ENCODE peak calls at places on chromosomes 7 and 10, in eight cellular contexts. L is cardiac fibroblast, Z is fibroblast of lung, P is ascending aorta, S is coronary artery, M is neural progenitor cell, V is astrocyte of the cerebellum, A is cardiac muscle cell. Y is an unnamed sample.

GRCh38 chr10:70537398-70538194 is 59.0 kb downstream of the PALD1 start:
- DNase-seq in L (no peak), Z (no peak), P (no peak), S (no peak), M (peak), V (no peak), A (no peak), Y (peak)

GRCh38 chr7:151877911-151878835 is 1.3 kb upstream of the PRKAG2 start:
- DNase-seq in L (no peak), Z (no peak), P (no peak), S (no peak), M (peak), V (no peak), A (no peak), Y (no peak)

GRCh38 chr7:23074443-23075244 is 30.9 kb upstream of the KLHL7 start:
- DNase-seq in L (no peak), Z (peak), P (no peak), S (no peak), M (no peak), V (no peak), A (peak), Y (no peak)

GRCh38 chr7:81611040-81611439 is 158.8 kb downstream of the HGF start:
- DNase-seq in L (no peak), Z (no peak), P (no peak), S (no peak), M (no peak), V (no peak), A (no peak), Y (no peak)

GRCh38 chr7:43584200-43584586 is 1.3 kb downstream of the STK17A start:
- DNase-seq in L (peak), Z (peak), P (no peak), S (no peak), M (peak), V (no peak), A (peak), Y (peak)

GRCh38 chr10:70132098-70133029 is at the start of gene AIFM2:
- DNase-seq in L (peak), Z (peak), P (no peak), S (peak), M (peak), V (no peak), A (peak), Y (peak)

GRCh38 chr10:102834143-102834542 is 3.1 kb downstream of the CYP17A1 start:
- DNase-seq in L (no peak), Z (no peak), P (no peak), S (no peak), M (no peak), V (no peak), A (no peak), Y (no peak)

GRCh38 chr10:125014086-125014830 is 72.3 kb downstream of the ZRANB1 start:
- DNase-seq in L (no peak), Z (no peak), P (no peak), S (no peak), M (no peak), V (no peak), A (no peak), Y (no peak)

GRCh38 chr10:108556176-108556575 is 1367.1 kb downstream of the XPNPEP1 start:
- DNase-seq in L (peak), Z (peak), P (no peak), S (no peak), M (no peak), V (no peak), A (peak), Y (no peak)

GRCh38 chr10:96044686-96045085 is 1.3 kb downstream of the CCNJ start:
- DNase-seq in L (peak), Z (peak), P (no peak), S (no peak), M (peak), V (no peak), A (peak), Y (no peak)

GRCh38 chr10:69636626-69637550 is 6.8 kb downstream of the FAM241B start:
- DNase-seq in L (peak), Z (no peak), P (no peak), S (peak), M (peak), V (no peak), A (peak), Y (peak)

GRCh38 chr7:121516791-121517305 is 120.7 kb upstream of the FAM3C start:
- DNase-seq in L (no peak), Z (no peak), P (no peak), S (no peak), M (no peak), V (no peak), A (peak), Y (no peak)

GRCh38 chr7:46628389-46628788 is 707.3 kb upstream of the IGFBP3 start:
- DNase-seq in L (no peak), Z (no peak), P (no peak), S (no peak), M (no peak), V (no peak), A (no peak), Y (no peak)

GRCh38 chr10:3268025-3268424 is 95.4 kb upstream of the PITRM1 start:
- DNase-seq in L (no peak), Z (no peak), P (no peak), S (no peak), M (no peak), V (no peak), A (no peak), Y (no peak)

GRCh38 chr10:119896937-119897336 is 4.4 kb downstream of the SEC23IP start:
- DNase-seq in L (peak), Z (no peak), P (no peak), S (no peak), M (no peak), V (no peak), A (peak), Y (no peak)

GRCh38 chr10:124349231-124349992 is 69.3 kb downstream of the OAT start:
- DNase-seq in L (no peak), Z (no peak), P (no peak), S (peak), M (no peak), V (no peak), A (no peak), Y (peak)

DNA sequence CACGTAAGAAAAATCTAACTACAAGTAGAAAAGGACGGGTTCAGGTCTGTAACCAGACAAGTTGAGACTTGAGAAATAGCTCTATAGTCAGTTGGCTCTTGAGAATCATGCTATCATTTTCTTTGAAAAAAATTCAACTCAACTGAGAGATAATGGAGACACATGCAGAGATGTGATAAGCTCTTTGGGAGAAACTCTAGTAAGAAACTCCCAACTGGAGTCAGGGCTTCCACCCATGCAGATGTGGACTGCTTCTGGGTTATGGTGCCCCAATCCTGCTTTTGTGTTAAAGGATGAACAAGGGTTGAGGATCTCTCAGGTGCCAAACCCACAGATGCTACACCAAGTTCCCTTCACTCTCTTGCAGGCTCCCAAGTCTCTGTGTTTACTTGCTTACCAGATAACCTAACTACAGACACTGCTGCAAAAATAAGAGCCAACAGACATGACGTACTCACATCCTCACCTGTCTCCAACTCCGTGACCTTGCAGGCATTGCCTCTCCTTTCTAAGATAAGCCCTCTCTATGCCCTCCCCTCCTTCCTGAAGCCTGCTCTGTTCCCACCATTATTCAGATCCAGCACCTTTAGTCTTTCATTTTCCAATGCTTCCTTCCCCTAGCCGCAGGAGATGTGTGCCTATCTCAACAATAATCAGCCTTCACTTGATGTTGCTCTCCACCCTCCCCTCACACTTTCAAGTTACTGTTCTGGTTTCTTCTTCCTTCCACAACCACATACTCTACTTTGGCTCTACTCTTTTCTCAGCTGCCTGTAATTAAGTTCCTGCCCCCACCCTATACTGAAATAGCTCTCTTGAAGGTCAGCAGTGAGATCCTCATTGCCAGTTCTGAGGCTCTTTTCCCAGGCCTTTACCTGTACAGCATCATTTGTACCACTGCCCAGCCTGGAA is 130.0 kb downstream of the ICA1 start:
- DNase-seq in L (no peak), Z (no peak), P (no peak), S (no peak), M (no peak), V (no peak), A (no peak), Y (no peak)
- H3K4me3 ChIP-seq in L (no peak), Z (no peak), P (no peak), S (no peak), M (no peak), V (no peak), A (no peak), Y (no peak)

DNA sequence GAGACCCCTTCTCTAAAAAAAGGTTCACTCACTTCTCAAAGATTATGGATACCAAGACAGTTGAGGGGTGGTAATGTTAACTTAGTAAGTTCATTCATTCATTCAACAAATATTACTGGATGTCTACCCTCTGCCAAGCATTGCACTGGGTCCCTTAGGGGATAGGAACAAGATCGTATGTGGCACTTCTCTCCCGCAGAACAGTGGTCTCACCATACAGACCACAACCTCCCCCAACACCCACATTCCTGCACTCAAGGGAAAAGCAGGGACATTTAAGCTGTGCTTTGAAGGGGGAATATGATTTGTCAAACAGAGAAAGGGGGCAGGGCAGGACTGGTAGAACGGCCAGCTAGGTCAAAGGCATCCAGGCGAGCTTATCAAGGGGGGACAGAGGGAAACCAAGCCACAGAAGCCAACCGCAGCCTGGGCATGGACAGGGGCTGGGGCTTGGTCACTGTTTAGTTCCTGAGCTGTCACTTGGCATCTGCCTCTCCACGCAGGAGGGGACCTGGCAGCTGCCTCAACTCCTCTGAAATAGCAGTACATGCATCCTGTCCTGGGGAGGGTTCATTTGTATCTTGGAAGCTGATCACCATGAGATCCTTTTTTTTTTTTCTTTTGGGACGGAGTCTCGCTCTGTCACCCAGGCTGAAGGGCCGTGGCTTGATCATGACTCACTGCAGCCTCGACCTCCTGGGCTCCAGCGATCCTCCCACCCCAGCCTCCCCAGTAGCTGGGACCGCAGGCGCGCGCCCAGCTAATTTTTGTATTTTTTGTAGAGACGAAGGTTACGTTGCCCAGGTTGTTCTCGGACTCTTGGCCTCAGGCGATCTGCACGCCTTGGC is 949 bp upstream of the CLIP2 start:
- DNase-seq in L (no peak), Z (peak), P (no peak), S (no peak), M (no peak), V (no peak), A (peak), Y (no peak)
- H3K4me3 ChIP-seq in L (no peak), Z (peak), P (peak), S (peak), M (peak), V (peak), A (no peak), Y (peak)

GRCh38 chr7:5549096-5549896 is 125.7 kb upstream of the TNRC18 start:
- DNase-seq in L (peak), Z (peak), P (no peak), S (peak), M (no peak), V (no peak), A (peak), Y (no peak)
- H3K4me3 ChIP-seq in L (no peak), Z (no peak), P (no peak), S (no peak), M (no peak), V (no peak), A (no peak), Y (no peak)

GRCh38 chr10:23198940-23199767 is 7.0 kb downstream of the PTF1A start:
- DNase-seq in L (peak), Z (peak), P (no peak), S (no peak), M (peak), V (no peak), A (no peak), Y (no peak)

GRCh38 chr10:23200997-23201652 is 9.0 kb downstream of the PTF1A start:
- DNase-seq in L (no peak), Z (no peak), P (no peak), S (no peak), M (peak), V (no peak), A (no peak), Y (no peak)

GRCh38 chr10:23201837-23202236 is 9.7 kb downstream of the PTF1A start:
- DNase-seq in L (no peak), Z (no peak), P (no peak), S (no peak), M (no peak), V (no peak), A (no peak), Y (no peak)

GRCh38 chr10:23199768-23200511 is 7.8 kb downstream of the PTF1A start:
- DNase-seq in L (no peak), Z (no peak), P (no peak), S (no peak), M (peak), V (no peak), A (no peak), Y (no peak)

GRCh38 chr10:23200586-23200985 is 8.5 kb downstream of the PTF1A start:
- DNase-seq in L (no peak), Z (no peak), P (no peak), S (no peak), M (peak), V (no peak), A (no peak), Y (no peak)
- H3K4me3 ChIP-seq in L (no peak), Z (no peak), P (no peak), S (no peak), M (no peak), V (no peak), A (no peak), Y (no peak)

GRCh38 chr7:74057216-74057925 is 26.2 kb upstream of the LIMK1 start:
- DNase-seq in L (no peak), Z (no peak), P (no peak), S (no peak), M (no peak), V (no peak), A (no peak), Y (no peak)
- H3K4me3 ChIP-seq in L (no peak), Z (no peak), P (no peak), S (no peak), M (no peak), V (no peak), A (no peak), Y (no peak)

GRCh38 chr7:899806-900205 is 23.5 kb downstream of the GET4 start:
- DNase-seq in L (no peak), Z (no peak), P (no peak), S (no peak), M (no peak), V (no peak), A (no peak), Y (no peak)

GRCh38 chr7:900331-901040 is 24.1 kb downstream of the GET4 start:
- DNase-seq in L (no peak), Z (no peak), P (no peak), S (no peak), M (no peak), V (no peak), A (no peak), Y (no peak)

GRCh38 chr7:901041-901387 is 24.7 kb downstream of the GET4 start:
- DNase-seq in L (no peak), Z (no peak), P (no peak), S (no peak), M (no peak), V (no peak), A (no peak), Y (no peak)

GRCh38 chr7:902996-903395 is 26.6 kb downstream of the GET4 start:
- DNase-seq in L (no peak), Z (no peak), P (no peak), S (no peak), M (no peak), V (no peak), A (no peak), Y (no peak)

DNA sequence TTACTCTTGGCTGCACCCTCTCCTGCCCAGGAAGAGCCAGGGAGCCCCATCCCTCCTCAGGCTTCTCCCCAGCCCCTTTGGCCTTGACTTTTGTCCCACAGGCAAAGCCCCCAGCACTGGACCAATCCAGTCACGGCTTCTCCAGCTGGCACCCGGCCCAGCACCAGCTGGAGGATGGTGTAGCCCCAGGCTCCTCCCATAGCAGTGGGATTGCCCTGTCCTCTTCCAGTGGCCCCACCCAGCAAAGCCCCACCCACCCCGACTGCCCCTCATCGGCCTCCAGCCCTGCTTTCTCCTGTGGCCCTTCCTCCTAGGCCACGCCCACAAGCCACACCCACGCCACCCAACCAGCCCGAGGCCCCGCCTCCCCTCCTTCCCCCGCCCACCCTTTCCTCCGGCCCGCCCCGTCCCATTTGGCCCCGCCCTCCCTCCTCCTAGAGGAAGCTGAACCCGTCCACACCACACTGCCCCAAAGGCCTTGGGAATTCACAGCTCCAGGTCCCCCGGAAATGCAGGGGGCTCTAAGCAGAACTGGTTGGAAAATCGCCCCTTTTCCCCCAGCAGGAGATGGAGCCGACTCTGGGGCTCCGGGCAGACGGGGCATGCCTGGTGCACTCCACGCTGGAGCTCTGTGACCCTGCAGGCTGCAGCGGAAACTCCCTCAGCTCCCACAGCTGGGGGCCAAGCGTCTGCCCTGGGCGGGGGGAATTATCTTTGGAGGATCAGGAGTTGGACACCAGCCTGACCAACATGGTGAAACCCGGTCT is 25.2 kb downstream of the GET4 start:
- DNase-seq in L (peak), Z (peak), P (no peak), S (no peak), M (peak), V (peak), A (peak), Y (peak)
- H3K4me3 ChIP-seq in L (no peak), Z (no peak), P (no peak), S (no peak), M (no peak), V (no peak), A (no peak), Y (no peak)

DNA sequence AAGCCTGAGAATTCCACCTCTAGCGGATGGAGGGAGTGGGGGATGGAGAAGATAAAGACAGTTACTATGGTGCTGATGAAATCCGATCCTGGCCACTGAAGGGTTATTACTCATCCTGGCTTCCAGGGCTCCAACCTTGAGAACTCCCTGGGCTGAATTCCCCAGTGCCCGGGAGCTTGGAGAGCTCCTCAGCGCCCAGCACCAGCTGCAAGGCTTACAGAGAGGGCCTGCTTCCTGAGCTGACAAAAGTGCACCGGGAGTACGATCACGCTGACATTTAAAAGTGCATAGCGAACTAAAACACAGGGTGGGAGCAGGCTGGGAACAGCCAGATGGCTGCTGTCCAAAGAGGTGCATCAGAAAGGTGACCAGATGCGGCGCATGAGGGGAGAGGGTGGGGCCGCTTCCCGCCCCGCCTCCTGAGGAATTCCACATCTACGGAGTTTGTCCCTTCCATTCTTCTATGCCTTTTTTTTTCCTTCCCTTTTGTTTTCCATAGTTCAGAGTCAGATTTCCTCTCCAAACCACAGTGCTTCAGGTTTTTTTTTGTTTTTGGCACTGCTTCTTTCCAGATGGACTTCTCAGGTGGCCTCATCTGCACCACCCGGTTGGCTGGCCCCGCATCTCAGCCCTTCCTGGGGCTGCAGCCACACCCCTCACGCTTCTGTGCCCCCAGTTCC is 62.3 kb upstream of the MKRN1 start:
- DNase-seq in L (peak), Z (peak), P (no peak), S (no peak), M (peak), V (peak), A (peak), Y (peak)
- H3K4me3 ChIP-seq in L (peak), Z (no peak), P (no peak), S (peak), M (peak), V (peak), A (no peak), Y (no peak)

DNA sequence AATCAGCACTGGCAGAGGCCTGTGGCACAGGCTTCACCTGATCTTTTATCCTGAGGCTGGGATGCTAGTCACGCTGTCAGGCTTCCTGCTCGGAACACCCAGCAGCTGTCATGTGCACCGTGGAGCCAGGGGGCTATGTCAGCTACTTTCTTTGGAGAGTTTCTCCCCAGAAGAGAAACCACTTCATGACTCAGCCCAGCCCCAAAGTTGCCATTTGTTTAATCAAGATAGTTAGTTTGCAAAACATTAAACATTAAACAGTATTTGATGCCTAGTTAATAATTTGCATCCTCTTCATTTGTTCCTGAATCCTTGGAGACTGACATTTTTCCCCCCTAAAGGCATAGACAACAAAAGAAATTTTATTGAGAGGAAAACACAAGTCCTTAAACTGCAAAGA is at the start of gene HABP2:
- DNase-seq in L (no peak), Z (no peak), P (no peak), S (no peak), M (no peak), V (no peak), A (no peak), Y (peak)
- H3K4me3 ChIP-seq in L (no peak), Z (no peak), P (no peak), S (no peak), M (no peak), V (no peak), A (no peak), Y (peak)